ENCODE peak calls at places on chromosomes 4 and X, in seven cellular contexts. G, A, H, I, Q, M and R are unnamed samples.
A peak's percentile ranks its signal among the peaks of the same experiment; 100 is the strongest.

GRCh38 chr4:112327950-112328349 is 30.8 kb downstream of the ALPK1 start:
- DNase-seq in H (no peak), M (peak; percentile 45), G (peak; percentile 72), A (no peak), I (peak; percentile 74), Q (peak; percentile 23), R (peak; percentile 60)

GRCh38 chr4:122819708-122820449 is 6.8 kb upstream of the FGF2 start:
- DNase-seq in A (no peak), M (peak; percentile 40), G (peak; percentile 45), I (peak; percentile 35), Q (peak; percentile 28), H (no peak), R (peak; percentile 71)

GRCh38 chr4:152534541-152535231 is 1.2 kb downstream of the FBXW7 start:
- DNase-seq in H (no peak), I (peak; percentile 36), M (peak; percentile 26), Q (no peak), A (peak; percentile 63), G (no peak), R (peak; percentile 25)

GRCh38 chr4:104394409-104394813 is 100.3 kb downstream of the CXXC4 start:
- DNase-seq in G (no peak), M (no peak), Q (no peak), I (no peak), A (no peak), H (no peak), R (no peak)

GRCh38 chrX:776529-777230 is 146.1 kb downstream of the SHOX start:
- DNase-seq in G (no peak), M (no peak), A (no peak), Q (no peak), I (no peak), H (no peak), R (no peak)

GRCh38 chr4:155952546-155952945 is 1.1 kb downstream of the CTSO start:
- DNase-seq in M (no peak), Q (no peak), I (peak; percentile 60), A (no peak), H (no peak), G (peak; percentile 42), R (no peak)

GRCh38 chr4:112061418-112061817 is 83.8 kb upstream of the FAM241A start:
- DNase-seq in I (no peak), Q (no peak), A (no peak), G (no peak), M (no peak), H (no peak), R (no peak)

GRCh38 chrX:39905475-39905889 is 192.3 kb downstream of the BCOR start:
- DNase-seq in G (peak; percentile 19), Q (no peak), M (no peak), I (peak; percentile 50), H (no peak), A (no peak), R (no peak)

GRCh38 chr4:38141808-38142500 is 181.8 kb downstream of the PTTG2 start:
- DNase-seq in H (no peak), A (no peak), G (peak; percentile 86), I (peak; percentile 63), Q (no peak), M (no peak), R (no peak)

GRCh38 chrX:131977619-131978018 is 45.5 kb upstream of the STK26 start:
- DNase-seq in M (no peak), G (no peak), H (no peak), Q (no peak), I (peak; percentile 8), A (no peak), R (no peak)

GRCh38 chr4:78669453-78669852 is 106.7 kb upstream of the BMP2K start:
- DNase-seq in Q (no peak), A (no peak), H (no peak), G (no peak), M (no peak), I (no peak), R (no peak)

GRCh38 chrX:122833230-122833629 is 350.8 kb upstream of the GRIA3 start:
- DNase-seq in I (no peak), H (no peak), Q (no peak), M (no peak), A (no peak), G (no peak), R (no peak)

GRCh38 chr4:20217951-20218350 is 33.8 kb upstream of the SLIT2 start:
- DNase-seq in H (no peak), Q (no peak), M (no peak), I (no peak), A (no peak), G (no peak), R (no peak)

GRCh38 chr4:81319657-81320056 is 104.6 kb upstream of the PRKG2 start:
- DNase-seq in G (no peak), A (no peak), H (no peak), M (no peak), Q (no peak), I (no peak), R (no peak)

GRCh38 chr4:10581022-10581421 is 103.5 kb downstream of the CLNK start:
- DNase-seq in A (no peak), M (no peak), G (no peak), I (no peak), H (no peak), Q (no peak), R (peak; percentile 52)

GRCh38 chrX:136879001-136879667 is 1.4 kb downstream of the RBMX start:
- DNase-seq in A (no peak), M (peak; percentile 15), G (no peak), I (peak; percentile 27), H (no peak), Q (no peak), R (no peak)

GRCh38 chrX:152912121-152912520 is 14.3 kb downstream of the ZNF185 start:
- DNase-seq in M (no peak), H (no peak), Q (no peak), I (no peak), A (peak; percentile 8), G (no peak), R (no peak)
- TF ChIP-seq CTCF in M (peak; percentile 16), H (no peak), Q (no peak), I (no peak), A (no peak), G (no peak), R (no peak)

DNA sequence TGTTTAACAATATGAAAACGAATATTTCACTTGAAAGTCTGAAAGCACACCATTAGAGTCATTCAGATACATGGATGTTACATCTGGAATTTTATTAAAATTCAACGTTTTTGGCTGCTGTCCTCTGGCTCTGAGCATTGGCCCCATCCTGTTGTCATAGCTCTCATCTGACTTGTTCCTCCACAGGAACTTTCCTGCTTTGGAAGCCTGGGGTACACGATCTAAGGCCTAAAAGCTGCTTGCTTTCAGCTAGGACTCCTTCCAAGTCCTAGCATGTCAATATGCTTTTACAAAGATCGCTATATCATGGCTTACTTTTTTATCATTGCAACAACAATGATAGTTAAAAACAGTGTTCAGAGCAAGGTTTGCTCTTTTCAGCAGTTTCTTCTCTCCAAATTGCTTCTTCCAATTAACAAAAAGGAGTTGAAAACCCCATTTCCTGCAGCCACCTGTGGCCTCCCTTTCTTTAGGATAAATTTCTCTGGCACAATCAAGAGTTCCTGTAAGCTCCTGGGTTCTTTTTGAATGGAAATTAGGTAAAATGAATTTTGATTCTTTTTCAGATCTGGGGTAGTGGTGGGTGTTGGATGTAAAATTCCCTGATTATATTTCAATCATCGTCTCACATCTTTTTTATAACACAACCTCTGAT is 413.4 kb upstream of the AGA start:
- DNase-seq in I (no peak), Q (no peak), A (no peak), H (no peak), G (no peak), M (no peak), R (no peak)
- TF ChIP-seq CTCF in I (no peak), Q (no peak), A (no peak), H (no peak), G (no peak), M (no peak), R (no peak)

DNA sequence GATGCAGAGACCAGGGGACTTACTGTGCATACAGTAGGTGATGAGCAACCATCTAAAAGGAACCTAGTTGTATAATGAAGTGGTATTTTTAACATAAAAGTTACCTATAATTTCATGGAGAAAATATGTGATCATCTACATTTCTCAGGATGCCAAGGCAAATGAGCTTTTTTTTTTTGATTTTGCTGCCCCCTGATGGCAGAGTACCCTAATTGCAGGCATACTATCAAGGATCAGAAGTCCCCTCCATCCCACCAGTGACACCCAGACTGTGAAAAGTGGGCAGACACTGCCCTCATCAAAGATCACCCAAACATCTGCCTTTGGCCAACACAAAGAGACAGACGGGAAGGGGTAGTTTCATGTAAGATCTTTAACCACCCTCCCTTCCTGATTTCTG is 9.6 kb upstream of the ABLIM2 start:
- DNase-seq in M (no peak), I (no peak), H (no peak), A (no peak), Q (no peak), G (no peak), R (no peak)
- TF ChIP-seq CTCF in M (peak; percentile 25), I (peak; percentile 46), H (no peak), A (peak; percentile 59), Q (no peak), G (peak; percentile 17), R (peak; percentile 70)

DNA sequence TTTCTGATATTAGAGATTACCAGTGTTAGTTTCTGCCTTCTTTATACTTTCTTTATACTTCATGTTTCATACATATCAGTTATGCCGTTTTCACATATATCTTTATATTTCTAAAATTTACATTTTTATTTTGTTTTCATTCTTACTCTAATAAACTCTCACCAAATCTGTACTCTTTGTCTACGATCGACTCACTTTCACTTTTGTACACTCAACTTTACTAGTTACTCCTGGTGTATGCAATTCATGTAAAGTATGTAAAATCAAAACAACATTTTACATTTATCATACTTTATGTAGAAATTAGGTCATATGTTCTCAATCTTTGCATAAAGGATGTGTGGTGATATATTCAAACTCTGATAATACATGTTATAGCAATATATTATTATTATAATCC is 59.9 kb downstream of the UGT2A3 start:
- DNase-seq in Q (no peak), M (no peak), H (no peak), A (no peak), G (no peak), I (no peak), R (no peak)
- TF ChIP-seq CTCF in Q (no peak), M (no peak), H (no peak), A (no peak), G (no peak), I (no peak), R (no peak)